ENCODE peak calls at places on chromosome 16, in five cellular contexts. One of them, this sample, is unnamed.

GRCh38 chr16:89565506-89566372 is 5.3 kb downstream of the RPL13 start:
- DNase-seq in fibroblast of pulmonary artery: peak; percentile 41
- DNase-seq in lower leg skin: peak; percentile 40
- DNase-seq in HEK293T: peak; percentile 53
- DNase-seq in iPS DF 6.9: no peak
- DNase-seq in this sample: peak; percentile 57

GRCh38 chr16:72639494-72639893 is 408.4 kb downstream of the ZFHX3 start:
- DNase-seq in lower leg skin: no peak
- DNase-seq in HEK293T: no peak
- DNase-seq in fibroblast of pulmonary artery: no peak
- DNase-seq in iPS DF 6.9: no peak
- DNase-seq in this sample: no peak

GRCh38 chr16:25626172-25626571 is 65.6 kb upstream of the HS3ST4 start:
- DNase-seq in iPS DF 6.9: no peak
- DNase-seq in lower leg skin: no peak
- DNase-seq in HEK293T: no peak
- DNase-seq in fibroblast of pulmonary artery: no peak
- DNase-seq in this sample: no peak

GRCh38 chr16:66020642-66021041 is 345.8 kb upstream of the CDH5 start:
- DNase-seq in iPS DF 6.9: no peak
- DNase-seq in HEK293T: no peak
- DNase-seq in fibroblast of pulmonary artery: no peak
- DNase-seq in lower leg skin: peak; percentile 55
- DNase-seq in this sample: no peak

GRCh38 chr16:53900678-53901077 is 196.7 kb downstream of the FTO start:
- DNase-seq in fibroblast of pulmonary artery: no peak
- DNase-seq in HEK293T: no peak
- DNase-seq in iPS DF 6.9: no peak
- DNase-seq in lower leg skin: no peak
- DNase-seq in this sample: no peak

GRCh38 chr16:88759245-88759975 is 25.6 kb downstream of the PIEZO1 start:
- DNase-seq in HEK293T: no peak
- DNase-seq in iPS DF 6.9: no peak
- DNase-seq in lower leg skin: no peak
- DNase-seq in fibroblast of pulmonary artery: peak; percentile 30
- DNase-seq in this sample: peak; percentile 26

GRCh38 chr16:89315791-89316581 is 98.5 kb downstream of the ZNF778 start:
- DNase-seq in iPS DF 6.9: no peak
- DNase-seq in HEK293T: no peak
- DNase-seq in lower leg skin: no peak
- DNase-seq in fibroblast of pulmonary artery: peak; percentile 80
- DNase-seq in this sample: peak; percentile 94

GRCh38 chr16:55703003-55704001 is 47.5 kb downstream of the SLC6A2 start:
- DNase-seq in lower leg skin: peak; percentile 36
- DNase-seq in iPS DF 6.9: no peak
- DNase-seq in HEK293T: peak; percentile 42
- DNase-seq in fibroblast of pulmonary artery: peak; percentile 86
- DNase-seq in this sample: peak; percentile 66

GRCh38 chr16:75219838-75220237 is 1.1 kb downstream of the CTRB1 start:
- DNase-seq in iPS DF 6.9: no peak
- DNase-seq in HEK293T: no peak
- DNase-seq in fibroblast of pulmonary artery: no peak
- DNase-seq in lower leg skin: no peak
- DNase-seq in this sample: no peak

GRCh38 chr16:86671486-86672214 is 93.3 kb downstream of the FOXL1 start:
- DNase-seq in iPS DF 6.9: no peak
- DNase-seq in fibroblast of pulmonary artery: no peak
- DNase-seq in HEK293T: no peak
- DNase-seq in lower leg skin: no peak
- DNase-seq in this sample: no peak

GRCh38 chr16:81136331-81137011 is 40.3 kb upstream of the GCSH start:
- DNase-seq in lower leg skin: no peak
- DNase-seq in HEK293T: no peak
- DNase-seq in iPS DF 6.9: no peak
- DNase-seq in fibroblast of pulmonary artery: no peak
- DNase-seq in this sample: no peak

GRCh38 chr16:9053006-9053601 is 38.3 kb upstream of the HAPSTR1 start:
- DNase-seq in iPS DF 6.9: peak; percentile 93
- DNase-seq in lower leg skin: no peak
- DNase-seq in fibroblast of pulmonary artery: peak; percentile 88
- DNase-seq in HEK293T: peak; percentile 88
- DNase-seq in this sample: peak; percentile 70

GRCh38 chr16:57349212-57350031 is 9.2 kb upstream of the CCL22 start:
- DNase-seq in lower leg skin: no peak
- DNase-seq in fibroblast of pulmonary artery: no peak
- DNase-seq in iPS DF 6.9: no peak
- DNase-seq in HEK293T: no peak
- DNase-seq in this sample: no peak

GRCh38 chr16:85173981-85174751 is 61.9 kb upstream of the CIBAR2 start:
- DNase-seq in lower leg skin: no peak
- DNase-seq in HEK293T: no peak
- DNase-seq in fibroblast of pulmonary artery: peak; percentile 75
- DNase-seq in iPS DF 6.9: no peak
- DNase-seq in this sample: peak; percentile 72

GRCh38 chr16:85648782-85649181 is 35.7 kb downstream of the GSE1 start:
- DNase-seq in iPS DF 6.9: no peak
- DNase-seq in fibroblast of pulmonary artery: no peak
- DNase-seq in HEK293T: no peak
- DNase-seq in lower leg skin: no peak
- DNase-seq in this sample: no peak

GRCh38 chr16:967077-967541 is 3.7 kb downstream of the LMF1 start:
- DNase-seq in HEK293T: no peak
- DNase-seq in fibroblast of pulmonary artery: no peak
- DNase-seq in iPS DF 6.9: no peak
- DNase-seq in lower leg skin: no peak
- DNase-seq in this sample: peak; percentile 23

GRCh38 chr16:11076259-11077018 is 132.1 kb downstream of the CLEC16A start:
- DNase-seq in HEK293T: no peak
- DNase-seq in fibroblast of pulmonary artery: no peak
- DNase-seq in lower leg skin: no peak
- DNase-seq in iPS DF 6.9: no peak
- DNase-seq in this sample: no peak

GRCh38 chr16:79573071-79573470 is 27.5 kb downstream of the MAF start:
- DNase-seq in iPS DF 6.9: no peak
- DNase-seq in HEK293T: no peak
- DNase-seq in lower leg skin: no peak
- DNase-seq in fibroblast of pulmonary artery: no peak
- DNase-seq in this sample: no peak

GRCh38 chr16:90046971-90047713 is 27.9 kb upstream of the DBNDD1 start:
- DNase-seq in fibroblast of pulmonary artery: peak; percentile 72
- DNase-seq in lower leg skin: no peak
- DNase-seq in HEK293T: no peak
- DNase-seq in iPS DF 6.9: no peak
- DNase-seq in this sample: peak; percentile 38

GRCh38 chr16:2964416-2965223 is 545 bp downstream of the KREMEN2 start:
- DNase-seq in lower leg skin: no peak
- DNase-seq in fibroblast of pulmonary artery: no peak
- DNase-seq in HEK293T: peak; percentile 94
- DNase-seq in iPS DF 6.9: no peak
- DNase-seq in this sample: no peak

GRCh38 chr16:72013389-72013788 is 4.8 kb downstream of the DHODH start:
- DNase-seq in iPS DF 6.9: no peak
- DNase-seq in fibroblast of pulmonary artery: peak; percentile 42
- DNase-seq in lower leg skin: peak; percentile 40
- DNase-seq in HEK293T: no peak
- DNase-seq in this sample: no peak

GRCh38 chr16:83953796-83954576 is 946 bp downstream of the OSGIN1 start:
- DNase-seq in HEK293T: peak; percentile 57
- DNase-seq in iPS DF 6.9: no peak
- DNase-seq in lower leg skin: peak; percentile 26
- DNase-seq in fibroblast of pulmonary artery: peak; percentile 40
- DNase-seq in this sample: peak; percentile 46

GRCh38 chr16:81647527-81647926 is 131.6 kb upstream of the PLCG2 start:
- DNase-seq in HEK293T: no peak
- DNase-seq in iPS DF 6.9: no peak
- DNase-seq in fibroblast of pulmonary artery: peak; percentile 47
- DNase-seq in lower leg skin: no peak
- DNase-seq in this sample: no peak

GRCh38 chr16:50153648-50154368 is 702 bp downstream of the TENT4B start:
- DNase-seq in HEK293T: peak; percentile 30
- DNase-seq in fibroblast of pulmonary artery: peak; percentile 25
- DNase-seq in iPS DF 6.9: no peak
- DNase-seq in lower leg skin: peak; percentile 19
- DNase-seq in this sample: peak; percentile 28

GRCh38 chr16:86519649-86520316 is 9.5 kb downstream of the FOXF1 start:
- DNase-seq in iPS DF 6.9: no peak
- DNase-seq in HEK293T: peak; percentile 75
- DNase-seq in fibroblast of pulmonary artery: peak; percentile 62
- DNase-seq in lower leg skin: no peak
- DNase-seq in this sample: peak; percentile 65

GRCh38 chr16:29170393-29171239 is 185.8 kb downstream of the LAT start:
- DNase-seq in lower leg skin: no peak
- DNase-seq in fibroblast of pulmonary artery: no peak
- DNase-seq in HEK293T: no peak
- DNase-seq in iPS DF 6.9: no peak
- DNase-seq in this sample: no peak

GRCh38 chr16:3661311-3661710 is 6.8 kb downstream of the DNASE1 start:
- DNase-seq in HEK293T: no peak
- DNase-seq in iPS DF 6.9: no peak
- DNase-seq in lower leg skin: no peak
- DNase-seq in fibroblast of pulmonary artery: no peak
- DNase-seq in this sample: no peak

GRCh38 chr16:79601092-79601977 is 798 bp upstream of the MAF start:
- DNase-seq in lower leg skin: peak; percentile 54
- DNase-seq in HEK293T: no peak
- DNase-seq in iPS DF 6.9: no peak
- DNase-seq in fibroblast of pulmonary artery: peak; percentile 10
- DNase-seq in this sample: peak; percentile 6

GRCh38 chr16:51818342-51818944 is 667.4 kb upstream of the SALL1 start:
- DNase-seq in fibroblast of pulmonary artery: peak; percentile 73
- DNase-seq in HEK293T: peak; percentile 46
- DNase-seq in lower leg skin: no peak
- DNase-seq in iPS DF 6.9: peak; percentile 41
- DNase-seq in this sample: no peak

GRCh38 chr16:30841332-30841731 is 52.5 kb downstream of the BCL7C start:
- DNase-seq in fibroblast of pulmonary artery: no peak
- DNase-seq in lower leg skin: no peak
- DNase-seq in iPS DF 6.9: no peak
- DNase-seq in HEK293T: no peak
- DNase-seq in this sample: no peak